ENCODE peak calls at places on chromosomes 11 and 22, in five cellular contexts. One of them, this sample, is unnamed.

GRCh38 chr22:24505337-24505736 is 10.2 kb downstream of the UPB1 start:
- DNase-seq in T-helper 2 cell: no peak
- DNase-seq in tibial nerve: no peak
- DNase-seq in AG10803: no peak
- DNase-seq in GOT3: no peak
- DNase-seq in this sample: no peak

GRCh38 chr11:116576523-116576922 is 196.3 kb downstream of the BUD13 start:
- DNase-seq in T-helper 2 cell: no peak
- DNase-seq in tibial nerve: no peak
- DNase-seq in AG10803: peak
- DNase-seq in GOT3: peak
- DNase-seq in this sample: no peak

GRCh38 chr11:10538924-10539323 is 2.1 kb downstream of the RNF141 start:
- DNase-seq in T-helper 2 cell: no peak
- DNase-seq in tibial nerve: no peak
- DNase-seq in AG10803: no peak
- DNase-seq in GOT3: no peak
- DNase-seq in this sample: no peak

GRCh38 chr11:100740440-100740839 is 53.4 kb downstream of the ARHGAP42 start:
- DNase-seq in T-helper 2 cell: no peak
- DNase-seq in tibial nerve: no peak
- DNase-seq in AG10803: no peak
- DNase-seq in GOT3: no peak
- DNase-seq in this sample: no peak

GRCh38 chr11:112599265-112599664 is 338.6 kb upstream of the PLET1 start:
- DNase-seq in T-helper 2 cell: no peak
- DNase-seq in tibial nerve: no peak
- DNase-seq in AG10803: no peak
- DNase-seq in GOT3: no peak
- DNase-seq in this sample: no peak

GRCh38 chr11:95487391-95487790 is 256.4 kb upstream of the SESN3 start:
- DNase-seq in T-helper 2 cell: no peak
- DNase-seq in tibial nerve: no peak
- DNase-seq in AG10803: peak
- DNase-seq in GOT3: no peak
- DNase-seq in this sample: no peak

GRCh38 chr11:19730373-19730772 is 17.7 kb downstream of the NAV2 start:
- DNase-seq in T-helper 2 cell: no peak
- DNase-seq in tibial nerve: no peak
- DNase-seq in AG10803: peak
- DNase-seq in GOT3: no peak
- DNase-seq in this sample: no peak

GRCh38 chr11:94968334-94968958 is 4.9 kb downstream of the CWC15 start:
- DNase-seq in T-helper 2 cell: no peak
- DNase-seq in tibial nerve: no peak
- DNase-seq in AG10803: peak
- DNase-seq in GOT3: no peak
- DNase-seq in this sample: peak